ENCODE peak calls at places on chromosomes 3 and 15, in five cellular contexts. One of them, this sample, is unnamed.

GRCh38 chr3:196969001-196969659 is 497 bp upstream of the PIGZ start:
- DNase-seq in activated B cell treated with CpG ODN at 0.5 μM for 24 hours: no peak
- DNase-seq in left lung: peak; percentile 49
- DNase-seq in AG09319: no peak
- DNase-seq in K562: peak; percentile 64
- DNase-seq in this sample: no peak

GRCh38 chr15:45333550-45333949 is 44.8 kb downstream of the GATM start:
- DNase-seq in left lung: no peak
- DNase-seq in K562: no peak
- DNase-seq in AG09319: no peak
- DNase-seq in activated B cell treated with CpG ODN at 0.5 μM for 24 hours: no peak
- DNase-seq in this sample: no peak

GRCh38 chr15:91517491-91518200 is 335.9 kb upstream of the SLCO3A1 start:
- DNase-seq in AG09319: no peak
- DNase-seq in activated B cell treated with CpG ODN at 0.5 μM for 24 hours: no peak
- DNase-seq in K562: no peak
- DNase-seq in left lung: no peak
- DNase-seq in this sample: no peak

GRCh38 chr15:64133619-64134018 is 17.9 kb upstream of the SNX22 start:
- DNase-seq in AG09319: no peak
- DNase-seq in K562: no peak
- DNase-seq in activated B cell treated with CpG ODN at 0.5 μM for 24 hours: no peak
- DNase-seq in left lung: no peak
- DNase-seq in this sample: no peak

GRCh38 chr15:57554063-57554820 is 37.5 kb upstream of the MYZAP start:
- DNase-seq in left lung: no peak
- DNase-seq in AG09319: no peak
- DNase-seq in K562: no peak
- DNase-seq in activated B cell treated with CpG ODN at 0.5 μM for 24 hours: no peak
- DNase-seq in this sample: no peak

GRCh38 chr15:99106417-99107220 is 1.7 kb downstream of the SYNM start:
- DNase-seq in left lung: no peak
- DNase-seq in K562: no peak
- DNase-seq in activated B cell treated with CpG ODN at 0.5 μM for 24 hours: no peak
- DNase-seq in AG09319: no peak
- DNase-seq in this sample: peak; percentile 89

GRCh38 chr3:111712294-111713180 is 117.4 kb upstream of the ZBED2 start:
- DNase-seq in left lung: no peak
- DNase-seq in K562: no peak
- DNase-seq in AG09319: no peak
- DNase-seq in activated B cell treated with CpG ODN at 0.5 μM for 24 hours: no peak
- DNase-seq in this sample: no peak

GRCh38 chr15:66929843-66930242 is 135.6 kb upstream of the SMAD3 start:
- DNase-seq in K562: no peak
- DNase-seq in AG09319: no peak
- DNase-seq in left lung: no peak
- DNase-seq in activated B cell treated with CpG ODN at 0.5 μM for 24 hours: no peak
- DNase-seq in this sample: no peak

GRCh38 chr3:119681279-119681678 is 4.1 kb upstream of the COX17 start:
- DNase-seq in AG09319: no peak
- DNase-seq in activated B cell treated with CpG ODN at 0.5 μM for 24 hours: no peak
- DNase-seq in left lung: no peak
- DNase-seq in K562: no peak
- DNase-seq in this sample: no peak

GRCh38 chr3:18098960-18099587 is 326.1 kb downstream of the SATB1 start:
- DNase-seq in left lung: no peak
- DNase-seq in K562: peak; percentile 14
- DNase-seq in AG09319: peak; percentile 35
- DNase-seq in activated B cell treated with CpG ODN at 0.5 μM for 24 hours: no peak
- DNase-seq in this sample: peak; percentile 18

GRCh38 chr15:34759347-34759746 is 4.5 kb upstream of the GJD2 start:
- DNase-seq in AG09319: no peak
- DNase-seq in K562: no peak
- DNase-seq in left lung: no peak
- DNase-seq in activated B cell treated with CpG ODN at 0.5 μM for 24 hours: no peak
- DNase-seq in this sample: no peak

GRCh38 chr3:50229490-50229889 is 6.5 kb upstream of the GNAI2 start:
- DNase-seq in AG09319: no peak
- DNase-seq in left lung: no peak
- DNase-seq in activated B cell treated with CpG ODN at 0.5 μM for 24 hours: no peak
- DNase-seq in K562: no peak
- DNase-seq in this sample: no peak

GRCh38 chr3:48186993-48187578 is 1.1 kb downstream of the CDC25A start:
- DNase-seq in activated B cell treated with CpG ODN at 0.5 μM for 24 hours: no peak
- DNase-seq in K562: no peak
- DNase-seq in left lung: no peak
- DNase-seq in AG09319: no peak
- DNase-seq in this sample: no peak

GRCh38 chr3:52069135-52069534 is 12.8 kb upstream of the DUSP7 start:
- DNase-seq in K562: no peak
- DNase-seq in AG09319: no peak
- DNase-seq in activated B cell treated with CpG ODN at 0.5 μM for 24 hours: no peak
- DNase-seq in left lung: no peak
- DNase-seq in this sample: no peak

GRCh38 chr15:81378438-81378837 is 4.4 kb upstream of the TMC3 start:
- DNase-seq in K562: no peak
- DNase-seq in AG09319: no peak
- DNase-seq in left lung: no peak
- DNase-seq in activated B cell treated with CpG ODN at 0.5 μM for 24 hours: no peak
- DNase-seq in this sample: no peak

GRCh38 chr3:62795978-62796635 is 79.1 kb downstream of the CADPS start:
- DNase-seq in AG09319: no peak
- DNase-seq in left lung: no peak
- DNase-seq in K562: no peak
- DNase-seq in activated B cell treated with CpG ODN at 0.5 μM for 24 hours: no peak
- DNase-seq in this sample: no peak

GRCh38 chr3:76669305-76669704 is 370.6 kb upstream of the ROBO2 start:
- DNase-seq in AG09319: no peak
- DNase-seq in activated B cell treated with CpG ODN at 0.5 μM for 24 hours: no peak
- DNase-seq in K562: no peak
- DNase-seq in left lung: no peak
- DNase-seq in this sample: no peak

GRCh38 chr3:76661527-76662250 is 378.2 kb upstream of the ROBO2 start:
- DNase-seq in activated B cell treated with CpG ODN at 0.5 μM for 24 hours: no peak
- DNase-seq in left lung: no peak
- DNase-seq in K562: no peak
- DNase-seq in AG09319: no peak
- DNase-seq in this sample: no peak

GRCh38 chr3:76668653-76669052 is 371.2 kb upstream of the ROBO2 start:
- DNase-seq in AG09319: no peak
- DNase-seq in K562: no peak
- DNase-seq in left lung: no peak
- DNase-seq in activated B cell treated with CpG ODN at 0.5 μM for 24 hours: no peak
- DNase-seq in this sample: no peak

DNA sequence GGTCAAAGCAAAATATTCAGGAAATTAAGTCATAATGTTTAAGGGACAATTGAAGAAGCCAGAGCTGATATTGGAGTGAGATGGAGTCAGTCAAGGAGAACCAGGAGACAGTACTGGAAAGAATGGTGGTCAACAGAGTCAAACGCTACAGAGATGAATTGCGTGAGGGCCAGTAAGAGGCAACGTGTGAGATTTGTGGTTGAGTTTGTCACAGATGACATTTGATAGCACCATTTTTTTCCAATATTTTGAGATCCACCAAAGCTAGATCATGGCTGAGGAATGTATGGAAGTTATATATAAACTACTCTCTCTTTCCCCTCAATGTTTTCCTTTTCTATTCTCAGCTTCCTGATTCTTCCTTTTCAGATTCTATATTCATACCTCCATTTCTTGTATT is 375.1 kb upstream of the ROBO2 start:
- DNase-seq in left lung: no peak
- DNase-seq in activated B cell treated with CpG ODN at 0.5 μM for 24 hours: no peak
- DNase-seq in AG09319: no peak
- DNase-seq in K562: no peak
- DNase-seq in this sample: no peak
- TF ChIP-seq CTCF in left lung: no peak
- TF ChIP-seq CTCF in activated B cell treated with CpG ODN at 0.5 μM for 24 hours: no peak
- TF ChIP-seq CTCF in AG09319: no peak
- TF ChIP-seq CTCF in K562: no peak
- TF ChIP-seq CTCF in this sample: no peak

GRCh38 chr3:98817546-98817945 is 54.4 kb downstream of the ST3GAL6 start:
- DNase-seq in K562: peak; percentile 51
- DNase-seq in AG09319: peak; percentile 24
- DNase-seq in activated B cell treated with CpG ODN at 0.5 μM for 24 hours: no peak
- DNase-seq in left lung: no peak
- DNase-seq in this sample: peak; percentile 21

GRCh38 chr3:98809561-98809960 is 46.4 kb downstream of the ST3GAL6 start:
- DNase-seq in K562: no peak
- DNase-seq in activated B cell treated with CpG ODN at 0.5 μM for 24 hours: no peak
- DNase-seq in left lung: no peak
- DNase-seq in AG09319: no peak
- DNase-seq in this sample: no peak

GRCh38 chr3:98811048-98811447 is 47.9 kb downstream of the ST3GAL6 start:
- DNase-seq in activated B cell treated with CpG ODN at 0.5 μM for 24 hours: no peak
- DNase-seq in left lung: no peak
- DNase-seq in AG09319: no peak
- DNase-seq in K562: no peak
- DNase-seq in this sample: no peak

GRCh38 chr3:98812851-98813374 is 49.8 kb downstream of the ST3GAL6 start:
- DNase-seq in AG09319: no peak
- DNase-seq in K562: peak; percentile 6
- DNase-seq in left lung: peak; percentile 43
- DNase-seq in activated B cell treated with CpG ODN at 0.5 μM for 24 hours: no peak
- DNase-seq in this sample: no peak

DNA sequence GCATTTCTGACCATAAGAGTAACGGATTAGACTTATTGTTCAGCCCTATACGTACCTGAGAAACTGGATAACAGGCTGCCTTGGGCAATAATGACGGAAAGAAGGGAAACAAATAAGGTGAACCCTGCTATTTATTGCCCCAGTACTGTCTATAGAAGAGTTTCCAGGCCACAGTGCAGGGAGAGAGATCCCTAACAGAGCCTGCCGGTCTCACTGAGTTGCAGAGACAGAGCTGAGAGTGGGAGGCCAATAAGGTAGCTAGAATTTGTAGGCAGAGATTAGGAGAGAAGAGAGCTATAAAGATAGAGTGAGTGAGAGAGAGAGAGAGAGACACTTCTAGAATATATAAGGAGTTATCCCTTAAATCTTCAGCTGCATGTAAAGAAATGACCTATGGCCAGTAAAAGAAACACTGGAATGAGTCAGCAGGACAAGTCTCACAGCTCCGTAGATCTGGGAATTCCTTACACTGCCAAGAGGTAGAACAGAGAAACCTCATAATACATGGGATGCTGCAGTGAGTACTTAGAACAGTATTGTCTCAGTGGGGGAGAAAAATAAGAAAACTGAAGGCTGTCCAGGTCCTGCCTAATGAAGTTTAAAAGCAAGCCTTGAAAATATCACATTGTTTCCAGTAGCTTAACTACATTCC is 51.8 kb downstream of the ST3GAL6 start:
- DNase-seq in left lung: no peak
- DNase-seq in K562: no peak
- DNase-seq in AG09319: no peak
- DNase-seq in activated B cell treated with CpG ODN at 0.5 μM for 24 hours: no peak
- DNase-seq in this sample: peak; percentile 61
- TF ChIP-seq CTCF in left lung: no peak
- TF ChIP-seq CTCF in K562: no peak
- TF ChIP-seq CTCF in AG09319: no peak
- TF ChIP-seq CTCF in activated B cell treated with CpG ODN at 0.5 μM for 24 hours: no peak
- TF ChIP-seq CTCF in this sample: no peak

DNA sequence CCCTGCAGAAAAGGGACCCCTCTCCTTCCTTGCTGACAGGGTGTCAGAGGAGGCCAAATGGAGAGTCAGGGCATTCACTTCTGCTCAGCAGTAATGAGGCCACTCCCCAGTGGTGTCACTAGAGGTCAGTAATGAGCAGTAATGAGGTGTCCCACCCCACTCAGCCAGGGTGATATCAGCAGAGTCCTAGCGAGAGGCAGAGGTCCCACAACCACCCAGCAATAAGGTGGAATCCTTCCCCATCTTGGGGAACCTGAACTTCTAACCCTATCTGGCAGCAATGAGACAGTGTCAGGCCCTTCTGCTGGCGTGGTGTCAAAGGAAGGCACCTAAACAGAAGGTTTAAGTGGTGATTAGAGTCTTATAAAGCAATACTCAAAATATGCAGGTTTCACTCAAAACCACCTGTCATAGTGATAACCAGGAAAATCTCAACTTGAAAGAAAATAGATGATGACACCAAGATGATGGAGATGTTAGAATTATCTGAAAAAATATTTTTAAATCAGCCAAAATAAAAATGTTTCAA is 12.9 kb downstream of the OCA2 start:
- DNase-seq in left lung: no peak
- DNase-seq in activated B cell treated with CpG ODN at 0.5 μM for 24 hours: no peak
- DNase-seq in AG09319: no peak
- DNase-seq in K562: peak; percentile 72
- DNase-seq in this sample: peak; percentile 16
- TF ChIP-seq CTCF in left lung: peak; percentile 71
- TF ChIP-seq CTCF in activated B cell treated with CpG ODN at 0.5 μM for 24 hours: no peak
- TF ChIP-seq CTCF in AG09319: peak; percentile 83
- TF ChIP-seq CTCF in K562: peak; percentile 78
- TF ChIP-seq CTCF in this sample: peak; percentile 84

GRCh38 chr15:38650936-38651327 is 86.3 kb upstream of the RASGRP1 start:
- DNase-seq in AG09319: no peak
- DNase-seq in K562: no peak
- DNase-seq in left lung: no peak
- DNase-seq in activated B cell treated with CpG ODN at 0.5 μM for 24 hours: no peak
- DNase-seq in this sample: no peak

GRCh38 chr15:38646716-38647115 is 82.1 kb upstream of the RASGRP1 start:
- DNase-seq in activated B cell treated with CpG ODN at 0.5 μM for 24 hours: no peak
- DNase-seq in left lung: no peak
- DNase-seq in AG09319: no peak
- DNase-seq in K562: no peak
- DNase-seq in this sample: no peak

GRCh38 chr15:38648116-38648843 is 83.7 kb upstream of the RASGRP1 start:
- DNase-seq in left lung: no peak
- DNase-seq in K562: no peak
- DNase-seq in AG09319: no peak
- DNase-seq in activated B cell treated with CpG ODN at 0.5 μM for 24 hours: no peak
- DNase-seq in this sample: no peak

GRCh38 chr15:38650384-38650783 is 85.8 kb upstream of the RASGRP1 start:
- DNase-seq in K562: no peak
- DNase-seq in activated B cell treated with CpG ODN at 0.5 μM for 24 hours: no peak
- DNase-seq in left lung: no peak
- DNase-seq in AG09319: no peak
- DNase-seq in this sample: no peak

GRCh38 chr15:38647683-38648082 is 83.1 kb upstream of the RASGRP1 start:
- DNase-seq in K562: no peak
- DNase-seq in AG09319: no peak
- DNase-seq in activated B cell treated with CpG ODN at 0.5 μM for 24 hours: no peak
- DNase-seq in left lung: no peak
- DNase-seq in this sample: no peak
- TF ChIP-seq CTCF in K562: no peak
- TF ChIP-seq CTCF in AG09319: peak; percentile 13
- TF ChIP-seq CTCF in activated B cell treated with CpG ODN at 0.5 μM for 24 hours: no peak
- TF ChIP-seq CTCF in left lung: peak; percentile 18
- TF ChIP-seq CTCF in this sample: peak; percentile 47

GRCh38 chr15:97892167-97892938 is 68.2 kb upstream of the ARRDC4 start:
- DNase-seq in K562: no peak
- DNase-seq in left lung: no peak
- DNase-seq in AG09319: no peak
- DNase-seq in activated B cell treated with CpG ODN at 0.5 μM for 24 hours: no peak
- DNase-seq in this sample: no peak

GRCh38 chr15:97890307-97890706 is 70.2 kb upstream of the ARRDC4 start:
- DNase-seq in left lung: no peak
- DNase-seq in K562: no peak
- DNase-seq in AG09319: no peak
- DNase-seq in activated B cell treated with CpG ODN at 0.5 μM for 24 hours: no peak
- DNase-seq in this sample: no peak

GRCh38 chr15:97893988-97894387 is 66.5 kb upstream of the ARRDC4 start:
- DNase-seq in AG09319: no peak
- DNase-seq in left lung: no peak
- DNase-seq in K562: no peak
- DNase-seq in activated B cell treated with CpG ODN at 0.5 μM for 24 hours: no peak
- DNase-seq in this sample: no peak
- TF ChIP-seq CTCF in AG09319: no peak
- TF ChIP-seq CTCF in left lung: no peak
- TF ChIP-seq CTCF in K562: no peak
- TF ChIP-seq CTCF in activated B cell treated with CpG ODN at 0.5 μM for 24 hours: no peak
- TF ChIP-seq CTCF in this sample: no peak